ENCODE peak calls at places on chromosomes 11 and 22, in four cellular contexts. One of them, this sample, is unnamed.

GRCh38 chr22:20550851-20551744 is 43.7 kb downstream of the MED15 start:
- DNase-seq in A549: no peak
- DNase-seq in NB4: no peak
- DNase-seq in ovary: peak
- DNase-seq in this sample: peak

GRCh38 chr11:22898036-22898435 is 37.8 kb upstream of the CCDC179 start:
- DNase-seq in ovary: no peak
- DNase-seq in A549: no peak
- DNase-seq in NB4: no peak
- DNase-seq in this sample: no peak

GRCh38 chr11:12587333-12587997 is 86.8 kb upstream of the TEAD1 start:
- DNase-seq in A549: no peak
- DNase-seq in NB4: no peak
- DNase-seq in ovary: no peak
- DNase-seq in this sample: no peak

GRCh38 chr11:18191376-18191775 is 18.7 kb downstream of the MRGPRX4 start:
- DNase-seq in NB4: peak
- DNase-seq in A549: no peak
- DNase-seq in ovary: no peak
- DNase-seq in this sample: no peak

GRCh38 chr11:113189909-113190667 is 124.3 kb upstream of the TTC12 start:
- DNase-seq in NB4: peak
- DNase-seq in A549: peak
- DNase-seq in ovary: no peak
- DNase-seq in this sample: no peak

GRCh38 chr11:64146036-64146943 is 19.6 kb downstream of the MACROD1 start:
- DNase-seq in ovary: no peak
- DNase-seq in NB4: peak
- DNase-seq in A549: peak
- DNase-seq in this sample: peak

GRCh38 chr11:102580185-102580951 is 44.8 kb downstream of the MMP20 start:
- DNase-seq in ovary: no peak
- DNase-seq in A549: no peak
- DNase-seq in NB4: no peak
- DNase-seq in this sample: no peak

GRCh38 chr11:129372609-129373488 is 2.8 kb upstream of the BARX2 start:
- DNase-seq in A549: no peak
- DNase-seq in NB4: no peak
- DNase-seq in ovary: no peak
- DNase-seq in this sample: no peak

GRCh38 chr11:134361241-134361640 is 29.5 kb downstream of the GLB1L2 start:
- DNase-seq in A549: no peak
- DNase-seq in ovary: no peak
- DNase-seq in NB4: no peak
- DNase-seq in this sample: no peak

GRCh38 chr11:95045791-95046190 is 3.4 kb upstream of the KDM4F start:
- DNase-seq in ovary: no peak
- DNase-seq in NB4: no peak
- DNase-seq in A549: no peak
- DNase-seq in this sample: no peak

GRCh38 chr11:83566948-83567347 is 280.8 kb upstream of the CCDC90B start:
- DNase-seq in ovary: no peak
- DNase-seq in NB4: peak
- DNase-seq in A549: no peak
- DNase-seq in this sample: no peak

GRCh38 chr11:12269104-12269441 is 108.3 kb upstream of the PARVA start:
- DNase-seq in A549: no peak
- DNase-seq in ovary: no peak
- DNase-seq in NB4: no peak
- DNase-seq in this sample: peak

GRCh38 chr11:109885006-109885405 is 208.2 kb upstream of the ZC3H12C start:
- DNase-seq in A549: no peak
- DNase-seq in ovary: no peak
- DNase-seq in NB4: no peak
- DNase-seq in this sample: no peak

GRCh38 chr11:74951241-74951640 is 2.2 kb downstream of the SPCS2 start:
- DNase-seq in ovary: no peak
- DNase-seq in A549: no peak
- DNase-seq in NB4: no peak
- DNase-seq in this sample: no peak

GRCh38 chr11:911031-911889 is 650 bp upstream of the CHID1 start:
- DNase-seq in NB4: peak
- DNase-seq in ovary: peak
- DNase-seq in A549: no peak
- DNase-seq in this sample: no peak

GRCh38 chr11:112797653-112798293 is 163.4 kb upstream of the NCAM1 start:
- DNase-seq in ovary: no peak
- DNase-seq in A549: no peak
- DNase-seq in NB4: peak
- DNase-seq in this sample: no peak

GRCh38 chr22:46652081-46652929 is 32.1 kb downstream of the GRAMD4 start:
- DNase-seq in A549: no peak
- DNase-seq in NB4: peak
- DNase-seq in ovary: peak
- DNase-seq in this sample: no peak

GRCh38 chr22:39087098-39087497 is 9.9 kb upstream of the APOBEC3H start:
- DNase-seq in A549: no peak
- DNase-seq in NB4: no peak
- DNase-seq in ovary: no peak
- DNase-seq in this sample: no peak

GRCh38 chr11:43359432-43359818 is 705 bp downstream of the TTC17 start:
- DNase-seq in NB4: no peak
- DNase-seq in ovary: no peak
- DNase-seq in A549: peak
- DNase-seq in this sample: no peak

GRCh38 chr11:3959918-3960295 is 104.4 kb downstream of the STIM1 start:
- DNase-seq in ovary: no peak
- DNase-seq in A549: no peak
- DNase-seq in NB4: peak
- DNase-seq in this sample: no peak

GRCh38 chr11:44562836-44563460 is 2.5 kb upstream of the CD82 start:
- DNase-seq in ovary: no peak
- DNase-seq in NB4: no peak
- DNase-seq in A549: no peak
- DNase-seq in this sample: no peak

GRCh38 chr11:44002191-44003093 is 45.3 kb upstream of the ACCSL start:
- DNase-seq in NB4: no peak
- DNase-seq in A549: no peak
- DNase-seq in ovary: no peak
- DNase-seq in this sample: no peak

GRCh38 chr11:62444271-62444833 is 25.5 kb downstream of the SCGB1A1 start:
- DNase-seq in ovary: peak
- DNase-seq in NB4: no peak
- DNase-seq in A549: no peak
- DNase-seq in this sample: no peak

GRCh38 chr11:68040957-68041591 is 2.2 kb downstream of the TCIRG1 start:
- DNase-seq in NB4: no peak
- DNase-seq in A549: no peak
- DNase-seq in ovary: no peak
- DNase-seq in this sample: peak

GRCh38 chr22:48899523-48900326 is 927.9 kb downstream of the BRD1 start:
- DNase-seq in NB4: no peak
- DNase-seq in A549: no peak
- DNase-seq in ovary: no peak
- DNase-seq in this sample: no peak

GRCh38 chr11:9005087-9005486 is 1.3 kb upstream of the NRIP3 start:
- DNase-seq in A549: no peak
- DNase-seq in NB4: peak
- DNase-seq in ovary: no peak
- DNase-seq in this sample: no peak

GRCh38 chr11:74680035-74680671 is 51.1 kb downstream of the CHRDL2 start:
- DNase-seq in NB4: no peak
- DNase-seq in A549: no peak
- DNase-seq in ovary: peak
- DNase-seq in this sample: no peak

GRCh38 chr11:79173615-79174014 is 267.2 kb downstream of the TENM4 start:
- DNase-seq in NB4: no peak
- DNase-seq in ovary: no peak
- DNase-seq in A549: no peak
- DNase-seq in this sample: no peak

GRCh38 chr11:69480547-69481392 is 693 bp upstream of the LINC01488 start:
- DNase-seq in A549: peak
- DNase-seq in ovary: no peak
- DNase-seq in NB4: no peak
- DNase-seq in this sample: peak

GRCh38 chr11:133945087-133945974 is 11.4 kb downstream of the IGSF9B start:
- DNase-seq in A549: no peak
- DNase-seq in ovary: no peak
- DNase-seq in NB4: no peak
- DNase-seq in this sample: no peak

GRCh38 chr11:132886335-132886734 is 646.0 kb downstream of the OPCML start:
- DNase-seq in NB4: no peak
- DNase-seq in A549: no peak
- DNase-seq in ovary: no peak
- DNase-seq in this sample: no peak

GRCh38 chr11:85115798-85116197 is 511.3 kb downstream of the DLG2 start:
- DNase-seq in ovary: no peak
- DNase-seq in NB4: no peak
- DNase-seq in A549: no peak
- DNase-seq in this sample: no peak

GRCh38 chr11:46597609-46598219 is 3.9 kb upstream of the AMBRA1 start:
- DNase-seq in NB4: peak
- DNase-seq in ovary: no peak
- DNase-seq in A549: no peak
- DNase-seq in this sample: no peak

GRCh38 chr22:24155597-24156145 is 25.6 kb upstream of the SUSD2 start:
- DNase-seq in ovary: peak
- DNase-seq in NB4: peak
- DNase-seq in A549: peak
- DNase-seq in this sample: peak

GRCh38 chr22:20508815-20509271 is 1.4 kb downstream of the MED15 start:
- DNase-seq in A549: no peak
- DNase-seq in ovary: no peak
- DNase-seq in NB4: peak
- DNase-seq in this sample: no peak

GRCh38 chr11:44964526-44965209 is 14.0 kb upstream of the TP53I11 start:
- DNase-seq in ovary: no peak
- DNase-seq in A549: no peak
- DNase-seq in NB4: peak
- DNase-seq in this sample: no peak

GRCh38 chr22:44422742-44423370 is 75.2 kb downstream of the RTL6 start:
- DNase-seq in A549: no peak
- DNase-seq in NB4: no peak
- DNase-seq in ovary: no peak
- DNase-seq in this sample: peak

GRCh38 chr11:7486731-7487130 is 1.4 kb downstream of the OLFML1 start:
- DNase-seq in NB4: no peak
- DNase-seq in ovary: peak
- DNase-seq in A549: no peak
- DNase-seq in this sample: no peak

GRCh38 chr11:129283141-129283540 is 91.0 kb upstream of the ARHGAP32 start:
- DNase-seq in ovary: no peak
- DNase-seq in A549: no peak
- DNase-seq in NB4: no peak
- DNase-seq in this sample: peak

GRCh38 chr11:6259638-6260019 is at the start of gene CCKBR:
- DNase-seq in ovary: peak
- DNase-seq in A549: no peak
- DNase-seq in NB4: no peak
- DNase-seq in this sample: peak
- H3K4me3 ChIP-seq in ovary: peak
- H3K4me3 ChIP-seq in A549: peak
- H3K4me3 ChIP-seq in NB4: no peak
- H3K4me3 ChIP-seq in this sample: peak

DNA sequence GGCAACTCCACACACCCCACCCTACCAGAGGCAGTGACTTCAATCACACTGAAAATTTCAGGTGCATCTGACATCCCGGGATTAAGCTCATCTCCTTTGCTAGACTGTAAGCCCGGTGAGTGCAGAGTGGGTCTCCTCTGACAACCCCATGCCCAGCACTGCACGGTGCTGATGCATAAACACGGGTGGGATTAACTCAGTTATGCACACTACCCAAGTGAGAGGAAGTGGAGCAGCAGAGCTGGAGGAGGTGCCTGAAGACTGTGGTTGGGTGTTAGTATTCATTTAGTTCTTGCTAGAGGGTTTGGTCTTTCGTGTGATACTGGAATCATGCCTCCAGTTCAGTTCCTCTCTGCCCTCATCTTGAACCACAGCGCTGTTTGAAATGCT is 6.5 kb downstream of the ARSA start:
- DNase-seq in ovary: no peak
- DNase-seq in NB4: peak
- DNase-seq in A549: no peak
- DNase-seq in this sample: no peak
- TF ChIP-seq POLR2A in ovary: no peak
- TF ChIP-seq POLR2A in NB4: no peak
- TF ChIP-seq POLR2A in A549: no peak
- TF ChIP-seq POLR2A in this sample: no peak

DNA sequence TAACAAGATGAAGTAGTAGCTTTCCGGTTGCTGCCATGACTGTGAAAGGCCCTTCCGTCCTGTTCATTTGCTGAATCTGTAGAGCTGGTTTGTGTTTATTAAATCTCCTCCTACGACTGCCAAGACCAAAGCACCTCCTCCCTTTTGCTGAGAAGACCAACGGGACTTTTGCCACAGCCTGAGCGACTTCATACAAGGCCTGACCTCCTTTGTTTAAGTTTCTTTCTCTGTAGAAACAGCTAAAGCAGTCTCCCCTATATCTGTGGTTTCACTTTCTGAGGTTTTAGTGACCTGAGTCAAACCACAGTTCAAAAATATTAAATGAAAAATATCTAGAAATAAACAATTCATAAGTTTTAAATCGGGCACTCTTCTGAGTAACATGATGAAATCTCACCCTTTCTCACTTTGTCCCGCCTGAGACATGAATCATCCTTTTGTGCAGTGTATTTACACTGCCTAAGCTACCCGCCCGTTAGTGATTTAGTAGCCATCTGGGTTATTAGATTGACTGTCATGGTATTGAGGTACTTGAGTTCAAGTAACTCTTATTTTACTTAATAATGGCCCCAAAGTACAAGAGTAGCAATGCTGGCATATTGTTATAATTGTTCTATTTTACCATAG is 119.1 kb upstream of the LRRC4C start:
- DNase-seq in ovary: no peak
- DNase-seq in A549: no peak
- DNase-seq in NB4: no peak
- DNase-seq in this sample: no peak
- H3K4me3 ChIP-seq in ovary: no peak
- H3K4me3 ChIP-seq in A549: no peak
- H3K4me3 ChIP-seq in NB4: no peak
- H3K4me3 ChIP-seq in this sample: no peak

GRCh38 chr11:66958232-66958955 is at the start of gene PC:
- DNase-seq in A549: peak
- DNase-seq in NB4: peak
- DNase-seq in ovary: peak
- DNase-seq in this sample: peak
- TF ChIP-seq POLR2A in A549: peak
- TF ChIP-seq POLR2A in NB4: peak
- TF ChIP-seq POLR2A in ovary: peak
- TF ChIP-seq POLR2A in this sample: peak